ENCODE peak calls at places on chromosomes 12 and 14, in five cellular contexts. F is H1, V is NT2/D1, X is HepG2, E is GM12878. I is an unnamed sample.
A peak's percentile ranks its signal among the peaks of the same experiment; 100 is the strongest.

GRCh38 chr14:51157012-51157411 is 62.1 kb upstream of the TRIM9 start:
- DNase-seq in V (no peak), E (no peak), X (peak; percentile 10), F (no peak), I (peak; percentile 12)

GRCh38 chr12:30110970-30111586 is 327.3 kb upstream of the TMTC1 start:
- DNase-seq in V (no peak), E (no peak), F (no peak), X (no peak), I (no peak)

GRCh38 chr12:1373887-1374286 is 220.5 kb downstream of the FBXL14 start:
- DNase-seq in X (no peak), F (no peak), E (no peak), V (no peak), I (no peak)

GRCh38 chr12:31728289-31728916 is 418 bp downstream of the AMN1 start:
- DNase-seq in E (no peak), X (no peak), V (no peak), F (peak; percentile 69), I (peak; percentile 44)

GRCh38 chr14:104682107-104682593 is 7.3 kb upstream of the INF2 start:
- DNase-seq in E (no peak), X (no peak), F (peak; percentile 81), V (peak; percentile 89), I (no peak)

GRCh38 chr14:37114039-37114438 is 58.4 kb downstream of the SLC25A21 start:
- DNase-seq in V (no peak), X (no peak), F (no peak), E (no peak), I (no peak)

GRCh38 chr12:5163661-5164060 is 120.0 kb downstream of the KCNA5 start:
- DNase-seq in X (no peak), E (no peak), V (no peak), F (no peak), I (no peak)

GRCh38 chr14:95072310-95072709 is 85.0 kb downstream of the DICER1 start:
- DNase-seq in V (no peak), E (no peak), X (no peak), F (peak; percentile 20), I (no peak)

GRCh38 chr12:53255993-53256392 is 12.1 kb upstream of the ESPL1 start:
- DNase-seq in V (no peak), F (no peak), E (no peak), X (no peak), I (no peak)

GRCh38 chr12:51370667-51371066 is 20.5 kb downstream of the GALNT6 start:
- DNase-seq in V (no peak), F (no peak), X (no peak), E (no peak), I (no peak)

GRCh38 chr12:28500373-28501024 is 310.2 kb downstream of the CCDC91 start:
- DNase-seq in E (no peak), F (no peak), X (no peak), V (no peak), I (no peak)

GRCh38 chr14:67186789-67187188 is 2.5 kb upstream of the GARIN2 start:
- DNase-seq in E (no peak), X (no peak), F (no peak), V (no peak), I (no peak)

GRCh38 chr12:38691164-38691563 is 214.2 kb downstream of the CPNE8 start:
- DNase-seq in X (no peak), F (no peak), E (no peak), V (no peak), I (no peak)

GRCh38 chr12:65891987-65892481 is 67.8 kb downstream of the HMGA2 start:
- DNase-seq in V (no peak), E (no peak), X (no peak), F (no peak), I (no peak)

GRCh38 chr12:39441963-39442894 is 691 bp downstream of the KIF21A start:
- DNase-seq in V (peak; percentile 15), X (peak; percentile 39), F (peak; percentile 66), E (no peak), I (peak; percentile 40)

GRCh38 chr12:106774808-106775524 is 484 bp downstream of the RIC8B start:
- DNase-seq in X (no peak), E (no peak), F (no peak), V (no peak), I (no peak)

GRCh38 chr12:2986876-2987275 is 27.7 kb downstream of the TEAD4 start:
- DNase-seq in E (no peak), V (no peak), X (no peak), F (no peak), I (no peak)

GRCh38 chr14:75562048-75562447 is 16.4 kb upstream of the FLVCR2 start:
- DNase-seq in X (no peak), E (no peak), V (no peak), F (no peak), I (no peak)

GRCh38 chr12:52223411-52224039 is 9.5 kb upstream of the KRT7 start:
- DNase-seq in V (no peak), X (no peak), F (no peak), E (no peak), I (no peak)

GRCh38 chr12:44876554-44877275 is 600 bp upstream of the NELL2 start:
- DNase-seq in E (no peak), V (peak; percentile 56), F (peak; percentile 87), X (no peak), I (peak; percentile 59)

GRCh38 chr14:77151918-77152588 is 10.5 kb upstream of the ZDHHC22 start:
- DNase-seq in F (no peak), E (no peak), V (no peak), X (no peak), I (no peak)

GRCh38 chr12:92717202-92717601 is 14.4 kb downstream of the PLEKHG7 start:
- DNase-seq in E (no peak), F (no peak), X (no peak), V (no peak), I (no peak)

GRCh38 chr12:31685801-31686200 is 26.3 kb downstream of the ETFBKMT start:
- DNase-seq in F (no peak), E (no peak), X (no peak), V (no peak), I (no peak)

GRCh38 chr12:77256924-77257323 is 191.6 kb upstream of the E2F7 start:
- DNase-seq in V (no peak), E (no peak), F (no peak), X (no peak), I (no peak)

GRCh38 chr12:123139926-123140674 is 10.8 kb downstream of the PITPNM2 start:
- DNase-seq in F (no peak), V (no peak), X (peak; percentile 61), E (no peak), I (no peak)

GRCh38 chr14:90721619-90722305 is 94.5 kb downstream of the TTC7B start:
- DNase-seq in V (no peak), F (peak; percentile 20), E (no peak), X (no peak), I (no peak)

DNA sequence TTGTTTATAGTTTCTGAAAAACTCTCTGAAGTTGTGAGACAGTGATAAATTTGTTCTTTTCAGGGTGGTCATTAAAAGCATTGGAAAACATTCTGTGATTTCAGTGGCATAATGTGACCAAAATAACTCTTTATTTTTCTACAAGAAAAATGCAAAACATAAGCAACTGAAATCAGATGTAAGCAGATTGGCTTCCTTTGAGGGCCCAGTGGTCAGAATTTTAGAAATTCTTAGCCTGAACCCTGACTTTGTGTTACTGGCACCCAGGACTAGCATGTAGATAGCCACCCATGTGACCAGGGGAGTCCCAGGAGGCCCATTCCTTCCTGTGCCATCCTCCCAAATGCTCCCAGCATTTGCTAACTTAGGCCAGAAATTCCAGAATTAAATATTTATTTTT is 145.6 kb upstream of the SLC38A2 start:
- DNase-seq in E (no peak), V (no peak), F (no peak), X (no peak), I (no peak)
- TF ChIP-seq SUZ12 in E (no peak), V (no peak), F (no peak), X (no peak), I (no peak)

GRCh38 chr12:127125607-127126259 is 1141.2 kb upstream of the TMEM132C start:
- DNase-seq in E (peak; percentile 56), F (no peak), X (no peak), V (no peak), I (no peak)
- TF ChIP-seq SUZ12 in E (no peak), F (no peak), X (no peak), V (no peak), I (no peak)

DNA sequence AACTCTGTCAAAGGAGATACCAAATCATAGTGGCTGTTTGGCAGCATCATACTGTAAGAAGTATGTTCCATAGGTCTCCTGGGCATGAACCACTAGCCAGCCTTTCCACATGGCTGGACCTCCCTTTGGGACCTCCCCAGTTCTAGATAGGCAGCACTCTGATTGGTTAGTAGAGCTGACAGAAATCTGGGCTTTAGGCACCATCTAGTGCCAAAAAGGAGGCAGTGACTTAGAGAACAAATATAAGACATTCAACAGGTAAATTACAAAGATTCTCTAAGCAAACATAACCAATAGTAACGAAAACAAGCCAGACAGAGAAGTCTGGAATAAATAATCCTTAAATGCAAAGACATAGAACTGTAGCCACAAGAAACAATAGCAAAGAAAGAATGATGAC is 148.0 kb upstream of the PDE3A start:
- DNase-seq in X (no peak), V (peak; percentile 72), E (peak; percentile 5), F (no peak), I (peak; percentile 21)
- TF ChIP-seq SUZ12 in X (no peak), V (no peak), E (no peak), F (no peak), I (no peak)

GRCh38 chr14:97217094-97217885 is 420.1 kb downstream of the VRK1 start:
- DNase-seq in X (no peak), E (no peak), V (no peak), F (no peak), I (no peak)

GRCh38 chr14:97218713-97219355 is 421.7 kb downstream of the VRK1 start:
- DNase-seq in F (peak; percentile 78), X (no peak), E (no peak), V (no peak), I (no peak)

GRCh38 chr14:97218336-97218712 is 421.1 kb downstream of the VRK1 start:
- DNase-seq in E (no peak), F (no peak), X (no peak), V (no peak), I (no peak)

GRCh38 chr14:97221572-97221971 is 424.4 kb downstream of the VRK1 start:
- DNase-seq in F (no peak), V (no peak), E (no peak), X (no peak), I (no peak)

GRCh38 chr14:97219356-97220017 is 422.3 kb downstream of the VRK1 start:
- DNase-seq in E (no peak), X (no peak), V (no peak), F (peak; percentile 50), I (no peak)
- TF ChIP-seq SUZ12 in E (no peak), X (no peak), V (no peak), F (no peak), I (no peak)